ENCODE peak calls at places on chromosome 6, in six cellular contexts. N is IMR-90, Z is fibroblast of lung, Q is heart left ventricle, K is adrenal gland, R is GM23248. B is an unnamed sample.
A peak's percentile ranks its signal among the peaks of the same experiment; 100 is the strongest.

GRCh38 chr6:8707956-8708772 is 272.8 kb upstream of the SLC35B3 start:
- DNase-seq in K (peak; percentile 14), Z (peak; percentile 2), Q (no peak), N (no peak), R (peak; percentile 29), B (no peak)

GRCh38 chr6:39169448-39170344 is 54.7 kb upstream of the SAYSD1 start:
- DNase-seq in R (no peak), Z (no peak), N (no peak), K (no peak), Q (no peak), B (no peak)

GRCh38 chr6:33428219-33428890 is 8.5 kb downstream of the SYNGAP1 start:
- DNase-seq in K (no peak), N (no peak), Q (no peak), R (peak; percentile 75), Z (no peak), B (no peak)

GRCh38 chr6:91142154-91142553 is 555.3 kb upstream of the MAP3K7 start:
- DNase-seq in Q (no peak), N (no peak), Z (no peak), K (no peak), R (no peak), B (no peak)

GRCh38 chr6:133410628-133411027 is 169.5 kb downstream of the EYA4 start:
- DNase-seq in K (no peak), Z (no peak), N (no peak), Q (no peak), R (no peak), B (no peak)

GRCh38 chr6:157689875-157690274 is 133.2 kb upstream of the SNX9 start:
- DNase-seq in K (no peak), Q (no peak), Z (no peak), R (no peak), N (no peak), B (no peak)

GRCh38 chr6:19781269-19781668 is 55.9 kb upstream of the ID4 start:
- DNase-seq in K (no peak), R (no peak), Z (no peak), Q (no peak), N (no peak), B (no peak)

GRCh38 chr6:20946037-20946436 is 411.8 kb downstream of the CDKAL1 start:
- DNase-seq in R (peak; percentile 33), K (no peak), Z (peak; percentile 71), N (peak; percentile 53), Q (no peak), B (no peak)

GRCh38 chr6:127397729-127398609 is 54.6 kb upstream of the ECHDC1 start:
- DNase-seq in R (no peak), K (no peak), N (no peak), Q (no peak), Z (no peak), B (no peak)

GRCh38 chr6:33407132-33407718 is 3.6 kb upstream of the PHF1 start:
- DNase-seq in N (peak; percentile 69), Q (no peak), Z (peak; percentile 40), R (peak; percentile 79), K (no peak), B (no peak)

GRCh38 chr6:148846778-148847761 is 100.2 kb downstream of the UST start:
- DNase-seq in K (no peak), R (peak; percentile 43), Z (no peak), Q (peak; percentile 29), N (peak; percentile 30), B (no peak)

GRCh38 chr6:124924333-124924759 is 37.9 kb upstream of the RNF217 start:
- DNase-seq in Z (peak; percentile 49), N (peak; percentile 6), R (peak; percentile 2), K (no peak), Q (no peak), B (no peak)

GRCh38 chr6:8182209-8182845 is 80.0 kb upstream of the EEF1E1 start:
- DNase-seq in K (no peak), N (peak; percentile 25), Z (no peak), R (peak; percentile 75), Q (no peak), B (no peak)

GRCh38 chr6:137689377-137689776 is 177.7 kb upstream of the TNFAIP3 start:
- DNase-seq in K (no peak), R (no peak), N (no peak), Q (no peak), Z (no peak), B (no peak)

GRCh38 chr6:146919017-146919416 is 285.2 kb upstream of the STXBP5 start:
- DNase-seq in Z (no peak), N (no peak), K (no peak), R (no peak), Q (no peak), B (no peak)

GRCh38 chr6:87879144-87879861 is 168.3 kb upstream of the SPACA1 start:
- DNase-seq in Z (no peak), K (no peak), R (no peak), Q (no peak), N (no peak), B (no peak)
- H3K27me3 ChIP-seq in Z (no peaks in the 10 kb centered on the region), K (peaks cover 6% of the 10 kb centered on the region), R (peaks cover 81% of the 10 kb centered on the region), Q (peaks cover 3% of the 10 kb centered on the region), N (peaks cover 12% of the 10 kb centered on the region), B (no peaks in the 10 kb centered on the region)

DNA sequence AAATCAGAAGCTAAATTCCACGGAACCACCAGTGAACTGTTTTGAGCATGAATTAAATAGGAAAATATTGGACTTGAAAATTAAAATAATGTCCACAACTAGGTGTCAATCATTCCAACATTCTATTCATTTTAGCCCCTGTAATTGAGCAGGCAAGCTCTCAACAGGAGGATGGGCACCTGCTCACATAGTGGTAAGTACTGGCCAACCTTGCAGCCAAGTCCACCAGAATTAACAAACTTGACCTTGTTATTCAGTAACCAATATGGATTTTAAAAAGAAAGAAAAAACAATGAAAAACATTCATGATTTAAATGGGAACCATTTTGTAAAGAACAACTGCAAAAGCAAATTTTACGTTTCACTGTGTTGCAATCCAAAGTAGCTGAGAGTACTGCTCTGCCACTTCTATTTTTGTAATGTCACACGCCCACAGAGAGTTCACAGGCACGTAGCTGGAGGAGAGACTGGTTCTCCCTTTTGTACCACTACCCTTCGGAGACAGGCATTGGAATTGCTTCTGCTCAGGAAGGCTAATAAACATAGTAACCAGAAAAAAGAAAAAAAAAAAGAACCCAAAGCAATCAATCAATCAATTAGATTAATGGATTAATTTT is 75.2 kb upstream of the F13A1 start:
- DNase-seq in Q (peak; percentile 42), N (no peak), K (no peak), R (no peak), Z (no peak), B (no peak)
- H3K4me1 ChIP-seq in Q (peaks cover 6% of the 10 kb centered on the region), N (no peaks in the 10 kb centered on the region), K (no peaks in the 10 kb centered on the region), R (no peaks in the 10 kb centered on the region), Z (no peaks in the 10 kb centered on the region), B (no peaks in the 10 kb centered on the region)

GRCh38 chr6:164832410-164832809 is 477.0 kb downstream of the C6orf118 start:
- DNase-seq in Q (no peak), Z (no peak), N (no peak), R (no peak), K (no peak), B (no peak)
- H3K9me3 ChIP-seq in Q (no peaks in the 10 kb centered on the region), Z (no peaks in the 10 kb centered on the region), N (peaks cover 21% of the 10 kb centered on the region), R (no peaks in the 10 kb centered on the region), K (no peaks in the 10 kb centered on the region), B (no peaks in the 10 kb centered on the region)

DNA sequence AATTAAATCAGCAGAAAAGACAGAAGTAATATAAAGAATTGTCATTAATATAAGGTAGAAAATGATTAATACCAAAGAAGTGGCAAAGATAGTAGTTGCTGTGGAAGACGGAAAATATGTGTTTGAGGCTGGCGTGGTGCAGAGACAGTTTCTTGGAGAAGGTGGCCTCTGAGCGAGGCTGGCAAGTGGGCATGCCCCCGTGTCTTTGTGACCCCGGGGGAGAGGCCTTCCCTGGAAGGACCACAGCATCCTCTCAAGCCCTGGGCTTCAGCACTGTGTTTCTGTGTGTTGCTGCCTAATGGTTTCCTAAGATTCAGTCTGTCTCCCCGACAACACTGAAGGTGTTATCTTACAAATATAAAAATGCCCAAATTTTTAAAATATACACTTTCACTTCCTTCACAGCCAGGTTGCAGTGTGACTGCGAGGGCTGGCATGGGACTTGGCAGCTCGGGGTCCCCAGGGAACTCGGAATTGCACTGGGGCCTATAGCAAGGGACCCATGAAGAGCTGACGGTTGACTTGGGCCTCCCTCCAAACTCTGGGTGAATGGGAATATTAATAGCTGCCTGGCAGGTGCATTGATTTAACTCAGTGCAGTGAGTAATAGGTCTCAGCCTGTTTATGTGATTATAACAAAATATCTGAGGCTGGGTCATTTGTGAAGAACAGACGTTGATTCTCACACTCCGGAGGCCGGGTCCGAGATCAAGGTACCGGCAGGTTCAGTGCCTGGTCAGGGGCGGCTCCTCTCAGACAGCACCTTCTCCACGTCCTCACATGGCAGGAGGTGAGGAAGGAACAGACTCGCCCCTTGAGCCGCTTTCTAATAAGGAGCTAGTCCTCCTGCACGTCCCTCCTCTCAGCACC is 47.4 kb upstream of the AFDN start:
- DNase-seq in Z (no peak), R (no peak), N (no peak), Q (no peak), K (no peak), B (no peak)
- H3K27me3 ChIP-seq in Z (no peaks in the 10 kb centered on the region), R (no peaks in the 10 kb centered on the region), N (no peaks in the 10 kb centered on the region), Q (no peaks in the 10 kb centered on the region), K (no peaks in the 10 kb centered on the region), B (no peaks in the 10 kb centered on the region)

GRCh38 chr6:167272618-167273379 is 18.3 kb upstream of the UNC93A start:
- DNase-seq in N (no peak), R (no peak), Z (no peak), Q (no peak), K (no peak), B (no peak)

GRCh38 chr6:167275436-167275835 is 15.7 kb upstream of the UNC93A start:
- DNase-seq in Q (no peak), N (no peak), Z (no peak), K (no peak), R (no peak), B (no peak)

GRCh38 chr6:167272156-167272555 is 19.0 kb upstream of the UNC93A start:
- DNase-seq in Z (no peak), Q (no peak), N (no peak), K (no peak), R (no peak), B (no peak)

GRCh38 chr6:167275001-167275400 is 16.1 kb upstream of the UNC93A start:
- DNase-seq in Z (no peak), Q (no peak), N (no peak), K (no peak), R (no peak), B (no peak)

DNA sequence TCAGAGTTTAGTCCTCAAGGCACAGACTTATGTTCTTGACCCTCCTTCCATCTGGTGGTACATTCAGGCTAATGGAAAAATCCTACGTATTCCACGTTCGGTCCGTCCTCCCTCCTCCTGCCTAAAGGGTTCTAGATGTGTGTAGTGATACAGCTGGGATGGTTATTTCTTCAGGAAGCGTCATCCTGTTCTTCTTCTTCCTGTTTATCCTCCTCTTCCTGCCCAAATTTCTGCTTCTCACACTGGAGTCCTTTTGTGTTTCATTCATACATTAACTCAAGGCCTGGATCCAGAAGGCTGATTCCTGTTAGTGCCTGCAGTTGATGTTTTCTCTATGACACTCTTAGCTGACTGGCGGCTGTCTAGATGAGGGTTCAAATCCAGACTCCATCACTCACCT is 16.8 kb upstream of the UNC93A start:
- DNase-seq in N (no peak), Q (no peak), K (no peak), R (no peak), Z (no peak), B (no peak)
- H3K4me1 ChIP-seq in N (no peaks in the 10 kb centered on the region), Q (no peaks in the 10 kb centered on the region), K (no peaks in the 10 kb centered on the region), R (no peaks in the 10 kb centered on the region), Z (no peaks in the 10 kb centered on the region), B (peaks cover 3% of the 10 kb centered on the region)

GRCh38 chr6:66210964-66211363 is 503.9 kb upstream of the EYS start:
- DNase-seq in R (no peak), Q (no peak), N (no peak), K (no peak), Z (no peak), B (no peak)
- H3K9me3 ChIP-seq in R (peaks cover 4% of the 10 kb centered on the region), Q (no peaks in the 10 kb centered on the region), N (peaks cover 7% of the 10 kb centered on the region), K (peaks cover 5% of the 10 kb centered on the region), Z (no peaks in the 10 kb centered on the region), B (peaks cover 2% of the 10 kb centered on the region)

B was measured in iPS DF 6.9.